ENCODE peak calls at places on chromosomes 12 and 14, in four cellular contexts. W is HepG2, O is GM12878, T is H1. G is an unnamed sample. For H3K9me3, the result is how much of the 10 kb centered on the place peaks cover.

GRCh38 chr14:78227466-78228077 is 57.4 kb downstream of the NRXN3 start:
- DNase-seq in W (no peak), O (no peak), T (no peak), G (no peak)

GRCh38 chr14:99527026-99527425 is 45.8 kb downstream of the CCNK start:
- DNase-seq in W (no peak), O (no peak), T (no peak), G (no peak)

GRCh38 chr12:53523131-53523530 is 15.8 kb upstream of the NPFF start:
- DNase-seq in T (no peak), W (no peak), O (no peak), G (no peak)

GRCh38 chr14:49982522-49982951 is 89.7 kb downstream of the ARF6 start:
- DNase-seq in O (no peak), T (no peak), W (no peak), G (no peak)

GRCh38 chr14:92759300-92759678 is 10.9 kb upstream of the LGMN start:
- DNase-seq in W (no peak), T (no peak), O (no peak), G (no peak)

GRCh38 chr12:129379076-129379804 is 524.6 kb downstream of the TMEM132D start:
- DNase-seq in W (no peak), O (no peak), T (no peak), G (no peak)

GRCh38 chr14:55353686-55354467 is 57.8 kb downstream of the ATG14 start:
- DNase-seq in T (no peak), W (no peak), O (no peak), G (no peak)

GRCh38 chr12:82299617-82300016 is 58.6 kb downstream of the CCDC59 start:
- DNase-seq in W (no peak), O (no peak), T (no peak), G (peak)

GRCh38 chr12:62737615-62738014 is 197.3 kb downstream of the PPM1H start:
- DNase-seq in T (no peak), O (no peak), W (no peak), G (no peak)

GRCh38 chr12:114403690-114404450 is 2.1 kb downstream of the TBX5 start:
- DNase-seq in O (no peak), T (no peak), W (no peak), G (no peak)

GRCh38 chr12:30457621-30458289 is 237.9 kb downstream of the IPO8 start:
- DNase-seq in O (no peak), T (no peak), W (peak), G (peak)

GRCh38 chr12:127257366-127257935 is 1009.5 kb upstream of the TMEM132C start:
- DNase-seq in T (no peak), W (no peak), O (no peak), G (no peak)

GRCh38 chr12:100043657-100044056 is 58.9 kb upstream of the ANKS1B start:
- DNase-seq in T (no peak), O (no peak), W (no peak), G (no peak)

GRCh38 chr12:5444520-5444919 is 12.6 kb downstream of the NTF3 start:
- DNase-seq in W (no peak), T (no peak), O (no peak), G (no peak)

GRCh38 chr12:47032644-47033043 is 46.8 kb upstream of the PCED1B start:
- DNase-seq in O (no peak), T (no peak), W (peak), G (peak)

GRCh38 chr12:107356266-107356936 is 263.1 kb upstream of the CRY1 start:
- DNase-seq in W (peak), T (no peak), O (no peak), G (no peak)

GRCh38 chr14:54567634-54568561 is 970 bp downstream of the SAMD4A start:
- DNase-seq in W (peak), O (no peak), T (no peak), G (peak)

GRCh38 chr14:26401170-26401968 is 196.5 kb downstream of the NOVA1 start:
- DNase-seq in T (no peak), W (no peak), O (no peak), G (no peak)

GRCh38 chr14:26527095-26527494 is 70.7 kb downstream of the NOVA1 start:
- DNase-seq in T (no peak), O (no peak), W (no peak), G (no peak)

GRCh38 chr12:16347391-16348298 is at the start of gene MGST1:
- DNase-seq in T (peak), W (peak), O (peak), G (peak)

GRCh38 chr12:10339441-10339840 is 31.8 kb downstream of the KLRD1 start:
- DNase-seq in W (no peak), T (no peak), O (no peak), G (no peak)

GRCh38 chr12:70837026-70837425 is 83.5 kb downstream of the PTPRR start:
- DNase-seq in W (no peak), T (no peak), O (no peak), G (no peak)

GRCh38 chr12:66092559-66093269 is 37.8 kb downstream of the LLPH start:
- DNase-seq in O (no peak), T (no peak), W (no peak), G (no peak)

GRCh38 chr12:16385779-16386646 is 38.6 kb downstream of the MGST1 start:
- DNase-seq in O (peak), T (no peak), W (peak), G (peak)

GRCh38 chr12:89556976-89557375 is 31.1 kb upstream of the POC1B start:
- DNase-seq in O (no peak), T (no peak), W (peak), G (no peak)

GRCh38 chr14:30921305-30921704 is 46.9 kb downstream of the COCH start:
- DNase-seq in T (no peak), O (no peak), W (no peak), G (no peak)

DNA sequence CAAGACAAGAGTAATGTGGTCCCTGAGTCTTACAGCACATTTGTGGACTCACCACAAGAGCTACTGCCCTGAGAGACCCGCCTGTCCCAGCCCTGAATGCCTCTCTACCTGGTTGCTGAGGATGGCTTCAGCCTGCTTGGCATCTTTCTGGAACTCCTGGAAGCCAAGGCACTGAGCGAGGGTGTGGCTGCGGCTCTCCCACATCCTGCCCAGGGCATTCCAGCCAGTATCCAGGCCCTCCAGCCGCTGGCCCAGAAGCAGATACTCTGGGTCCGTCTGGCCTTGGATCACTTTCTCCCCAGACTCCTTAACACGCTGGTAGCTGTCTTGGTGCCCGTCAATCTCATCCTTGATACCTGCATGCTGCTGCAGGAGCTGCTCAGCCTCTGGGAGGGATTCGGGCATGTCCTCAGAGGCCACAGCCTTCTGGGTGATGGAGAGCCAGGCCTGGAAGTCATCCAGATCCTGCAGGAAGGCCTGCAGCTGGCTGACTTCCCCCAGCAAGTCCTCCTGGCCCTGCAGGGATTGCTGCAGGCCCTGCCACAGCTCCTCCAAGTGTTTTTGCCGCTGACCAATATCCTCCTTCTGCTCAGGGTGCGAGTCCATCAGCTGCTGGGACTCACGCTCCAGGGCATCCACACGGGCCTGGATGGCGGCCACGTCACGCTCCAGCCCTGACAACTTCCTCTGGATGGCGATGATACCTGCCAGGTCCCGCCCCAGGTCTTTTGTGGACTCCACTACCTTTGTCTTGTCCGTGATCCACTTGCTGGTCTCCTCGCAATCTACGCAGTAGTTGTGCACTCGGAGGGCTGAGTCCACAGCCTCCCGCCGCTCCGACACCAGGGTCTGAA is 82.3 kb downstream of the PLEKHG3 start:
- DNase-seq in W (no peak), O (no peak), T (no peak), G (no peak)
- TF ChIP-seq YY1 in W (no peak), O (no peak), T (no peak), G (no peak)

DNA sequence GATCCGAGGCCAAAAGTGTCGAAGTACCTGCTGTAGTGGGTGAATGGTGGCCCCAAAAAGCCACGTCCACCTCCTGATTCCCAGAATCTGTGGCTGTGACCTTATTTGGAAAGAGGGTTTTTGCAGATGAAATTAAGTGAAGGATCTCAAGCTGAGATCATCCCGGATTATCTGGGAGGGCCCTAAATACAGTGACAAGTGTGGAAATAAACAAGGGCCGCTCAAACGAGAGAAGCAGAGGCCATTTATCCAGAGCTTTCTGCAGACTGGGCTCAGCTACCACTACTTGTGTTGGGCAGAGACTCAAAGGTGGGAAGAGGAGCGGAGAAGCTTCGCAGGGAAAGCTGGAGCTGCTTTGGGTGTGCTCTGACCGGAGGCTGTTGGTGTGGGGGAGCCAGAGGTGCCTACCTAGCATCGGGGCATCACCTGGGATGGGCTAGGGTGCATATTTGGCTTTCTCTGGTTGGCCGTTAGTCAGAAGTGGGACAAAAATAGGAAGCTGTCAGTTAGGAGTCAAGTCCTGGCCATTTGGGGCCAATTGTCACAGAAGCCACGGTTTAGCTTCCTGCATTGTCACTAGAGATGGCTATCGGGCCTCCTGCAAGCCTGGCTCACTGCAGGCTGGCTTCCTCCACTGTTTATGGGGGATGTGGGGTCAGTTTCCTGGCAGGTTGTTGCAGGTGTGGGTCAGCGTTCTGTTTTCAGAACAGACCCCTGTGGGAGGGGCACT is 27.8 kb upstream of the DLK1 start:
- DNase-seq in W (no peak), T (no peak), O (no peak), G (no peak)
- TF ChIP-seq SUZ12 in W (no peak), T (no peak), O (no peak), G (no peak)

DNA sequence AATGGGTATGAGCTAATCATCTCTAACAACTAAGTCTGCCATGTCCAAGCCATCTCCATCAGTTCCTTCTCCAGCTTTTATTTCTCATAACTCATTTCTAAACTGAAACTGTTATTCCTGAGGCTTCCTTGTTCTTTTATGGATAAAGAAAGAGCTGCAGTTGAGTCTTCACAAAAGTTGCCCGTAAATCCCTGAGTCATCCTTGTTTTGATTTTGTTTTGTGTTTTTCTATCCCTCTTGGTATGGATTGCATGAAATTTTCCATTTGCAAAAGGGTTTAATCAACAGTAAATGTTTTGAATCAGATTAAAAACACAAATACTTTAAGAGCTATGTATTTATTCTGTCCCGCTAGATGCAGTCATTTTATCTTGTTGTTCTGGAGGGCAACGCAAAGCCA is 290.6 kb downstream of the EGLN3 start:
- DNase-seq in W (no peak), O (no peak), T (no peak), G (no peak)
- H3K9me3 ChIP-seq in W (under half), O (under half), T (under half), G (under half)

DNA sequence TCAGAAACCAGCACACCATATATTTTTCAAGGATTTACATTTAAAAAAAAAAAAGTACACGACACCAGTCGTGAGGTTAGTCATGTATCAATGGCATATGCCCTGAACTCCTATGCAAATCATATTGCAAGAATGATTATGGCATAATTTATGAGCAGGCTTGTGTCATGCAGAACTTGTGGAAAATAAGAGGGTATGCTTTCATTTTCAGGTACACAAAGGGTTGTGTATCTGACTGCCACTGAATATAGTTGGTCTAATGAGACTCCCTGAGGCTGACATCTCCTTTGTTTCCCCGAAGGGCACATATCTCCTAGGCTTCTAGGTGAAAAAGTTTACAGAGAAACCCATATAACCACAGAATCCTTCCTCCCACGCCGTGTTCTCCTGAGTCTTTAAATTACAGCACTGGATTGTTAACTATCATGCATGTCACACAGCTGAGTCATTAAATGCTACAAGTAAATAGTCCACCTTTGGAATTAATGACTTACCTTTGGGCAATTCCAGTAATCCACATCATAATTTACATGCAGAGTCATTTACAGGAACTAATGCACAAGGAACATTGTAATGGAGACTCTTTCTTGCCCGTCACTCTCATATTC is 356.7 kb upstream of the DIO2 start:
- DNase-seq in W (no peak), O (no peak), T (no peak), G (no peak)
- TF ChIP-seq YY1 in W (no peak), O (no peak), T (no peak), G (no peak)

G was measured in NT2/D1.